ENCODE peak calls at places on chromosomes 6 and 20, in four cellular contexts. D, R, T and G are unnamed samples.
A peak's percentile ranks its signal among the peaks of the same experiment; 100 is the strongest.

GRCh38 chr20:64069614-64070243 is 6.7 kb downstream of the TCEA2 start:
- DNase-seq in D (peak; percentile 89), R (peak; percentile 63), T (no peak), G (peak; percentile 62)

GRCh38 chr6:8029243-8029870 is 34.8 kb downstream of the BLOC1S5 start:
- DNase-seq in D (no peak), R (no peak), T (no peak), G (no peak)

GRCh38 chr6:157273756-157274088 is 49.6 kb downstream of the TMEM242 start:
- DNase-seq in D (peak; percentile 70), R (peak; percentile 89), T (no peak), G (peak; percentile 41)

GRCh38 chr6:12804967-12805645 is 88.5 kb downstream of the PHACTR1 start:
- DNase-seq in D (no peak), R (no peak), T (no peak), G (no peak)

GRCh38 chr6:96211341-96211740 is 195.6 kb downstream of the FUT9 start:
- DNase-seq in D (no peak), R (no peak), T (no peak), G (no peak)

GRCh38 chr20:53691060-53691810 is 97.6 kb upstream of the ZNF217 start:
- DNase-seq in D (no peak), R (no peak), T (no peak), G (no peak)

GRCh38 chr20:11391591-11391990 is 526.1 kb upstream of the BTBD3 start:
- DNase-seq in D (no peak), R (no peak), T (no peak), G (no peak)

GRCh38 chr6:85865665-85866372 is 223.1 kb upstream of the SYNCRIP start:
- DNase-seq in D (no peak), R (no peak), T (no peak), G (peak; percentile 74)

GRCh38 chr6:16669227-16669626 is 92.0 kb downstream of the ATXN1 start:
- DNase-seq in D (no peak), R (no peak), T (no peak), G (peak; percentile 33)

GRCh38 chr6:2221724-2222274 is 23.6 kb downstream of the GMDS start:
- DNase-seq in D (no peak), R (no peak), T (no peak), G (no peak)

GRCh38 chr20:32355417-32355841 is 2.7 kb upstream of the ASXL1 start:
- DNase-seq in D (no peak), R (no peak), T (peak; percentile 59), G (peak; percentile 56)

GRCh38 chr20:187733-188132 is 1.8 kb downstream of the DEFB128 start:
- DNase-seq in D (no peak), R (no peak), T (no peak), G (no peak)

GRCh38 chr20:55522296-55522815 is 483.0 kb downstream of the CBLN4 start:
- DNase-seq in D (no peak), R (no peak), T (no peak), G (no peak)
- TF ChIP-seq NFIC in D (no peak), R (no peak), T (no peak), G (no peak)

GRCh38 chr6:128882991-128883571 is at the start of gene LAMA2:
- DNase-seq in D (peak; percentile 23), R (no peak), T (no peak), G (peak; percentile 7)
- TF ChIP-seq REST in D (no peak), R (no peak), T (no peak), G (no peak)

GRCh38 chr6:156175971-156176421 is 601.2 kb upstream of the ARID1B start:
- DNase-seq in D (peak; percentile 64), R (no peak), T (no peak), G (peak; percentile 8)
- TF ChIP-seq NFIC in D (no peak), R (no peak), T (no peak), G (no peak)

GRCh38 chr20:36742558-36742957 is 3.3 kb downstream of the NDRG3 start:
- DNase-seq in D (no peak), R (no peak), T (no peak), G (no peak)

GRCh38 chr20:36744243-36744642 is 1.6 kb downstream of the NDRG3 start:
- DNase-seq in D (no peak), R (no peak), T (no peak), G (no peak)

GRCh38 chr20:36744764-36745191 is 1.1 kb downstream of the NDRG3 start:
- DNase-seq in D (peak; percentile 73), R (peak; percentile 24), T (no peak), G (no peak)

GRCh38 chr20:36745927-36746659 is at the start of gene NDRG3:
- DNase-seq in D (peak; percentile 97), R (peak; percentile 96), T (peak; percentile 68), G (peak; percentile 96)

GRCh38 chr20:36745234-36745926 is 510 bp downstream of the NDRG3 start:
- DNase-seq in D (no peak), R (no peak), T (no peak), G (peak; percentile 34)
- TF ChIP-seq REST in D (no peak), R (no peak), T (no peak), G (no peak)

GRCh38 chr6:113596907-113597583 is 260.1 kb upstream of the MARCKS start:
- DNase-seq in D (no peak), R (no peak), T (no peak), G (no peak)
- TF ChIP-seq NFIC in D (no peak), R (no peak), T (no peak), G (no peak)

GRCh38 chr6:5011346-5011745 is 7.5 kb upstream of the RPP40 start:
- DNase-seq in D (no peak), R (no peak), T (no peak), G (no peak)

GRCh38 chr6:5003604-5004372 is at the start of gene RPP40:
- DNase-seq in D (peak; percentile 96), R (peak; percentile 97), T (peak; percentile 83), G (peak; percentile 97)

GRCh38 chr6:5004373-5005037 is 668 bp upstream of the RPP40 start:
- DNase-seq in D (no peak), R (no peak), T (peak; percentile 3), G (no peak)

GRCh38 chr6:5007531-5007930 is 3.7 kb upstream of the RPP40 start:
- DNase-seq in D (no peak), R (no peak), T (no peak), G (no peak)

GRCh38 chr6:5006182-5006581 is 2.3 kb upstream of the RPP40 start:
- DNase-seq in D (no peak), R (no peak), T (no peak), G (no peak)
- TF ChIP-seq REST in D (no peak), R (no peak), T (no peak), G (no peak)

DNA sequence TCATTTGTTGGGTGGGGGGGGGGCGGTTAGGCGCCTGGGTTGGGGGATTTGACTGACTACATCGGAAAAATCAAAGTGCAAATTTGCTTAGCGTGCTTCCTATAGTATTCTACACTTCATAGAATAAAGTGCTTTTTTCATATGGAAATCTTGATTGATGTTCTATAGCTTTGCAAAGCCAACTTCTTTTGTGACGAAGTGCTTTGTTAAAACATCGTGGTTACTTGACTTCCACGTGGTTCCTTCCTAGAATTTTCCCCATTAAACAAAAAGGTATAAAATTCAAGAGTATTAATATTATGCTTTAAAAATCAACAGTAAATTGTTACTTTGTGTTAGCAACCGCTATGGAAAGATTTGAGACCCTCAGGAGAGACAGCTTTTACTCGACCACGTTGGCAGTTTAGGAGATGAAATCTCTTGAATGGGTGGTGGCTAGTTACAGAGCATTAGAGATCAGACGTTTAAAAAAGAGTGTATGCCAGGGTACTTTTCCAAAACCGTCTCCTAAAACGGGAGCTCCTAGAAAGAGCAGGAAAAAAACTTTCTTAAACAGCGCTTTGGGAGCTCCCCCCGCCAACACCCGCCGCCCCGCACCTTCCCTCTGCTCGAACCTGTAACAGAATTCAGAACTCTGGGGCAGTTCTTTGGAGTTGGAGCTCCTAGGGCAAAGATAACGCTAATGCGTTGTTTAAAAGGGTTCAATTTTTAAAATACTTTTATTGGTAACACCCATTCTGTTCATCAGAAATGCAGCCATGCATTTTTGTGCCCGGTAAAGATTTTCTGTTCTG is 923 bp downstream of the GJA1 start:
- DNase-seq in D (no peak), R (no peak), T (no peak), G (no peak)
- TF ChIP-seq NFIC in D (no peak), R (no peak), T (no peak), G (no peak)

GRCh38 chr6:82365011-82365751 is 1.6 kb downstream of the TPBG start:
- DNase-seq in D (peak; percentile 73), R (no peak), T (no peak), G (no peak)
- TF ChIP-seq REST in D (peak; percentile 65), R (no peak), T (no peak), G (no peak)

GRCh38 chr6:77666340-77666739 is 13.5 kb downstream of the MEI4 start:
- DNase-seq in D (no peak), R (no peak), T (no peak), G (no peak)
- TF ChIP-seq NFIC in D (no peak), R (no peak), T (no peak), G (no peak)